ENCODE peak calls at places on chromosomes 11 and 22, in six cellular contexts. I is CD8-positive, alpha-beta memory T cell; W is psoas muscle; P is kidney; V is A549; B is uterus. Q is an unnamed sample. For H3K4me1, the result is how much of the 10 kb centered on the place peaks cover.

GRCh38 chr11:43870981-43871550 is 9.6 kb upstream of the ALKBH3 start:
- DNase-seq in B (no peak), V (no peak), P (no peak), I (no peak), W (no peak), Q (no peak)

GRCh38 chr11:65078151-65078550 is 5.7 kb downstream of the CDCA5 start:
- DNase-seq in B (no peak), W (peak), P (no peak), I (peak), V (peak), Q (peak)

GRCh38 chr11:32434387-32435151 is 770 bp downstream of the WT1 start:
- DNase-seq in I (no peak), B (peak), W (no peak), P (no peak), V (peak), Q (no peak)

GRCh38 chr22:48096846-48097665 is 1334.6 kb downstream of the TBC1D22A start:
- DNase-seq in W (no peak), V (no peak), B (peak), P (no peak), I (no peak), Q (no peak)

GRCh38 chr11:92670293-92670890 is 299.1 kb upstream of the MTNR1B start:
- DNase-seq in V (no peak), I (no peak), P (no peak), W (no peak), B (no peak), Q (no peak)

GRCh38 chr22:29269731-29270474 is 1.8 kb downstream of the EWSR1 start:
- DNase-seq in B (no peak), P (no peak), W (no peak), V (no peak), I (no peak), Q (no peak)

GRCh38 chr22:36486619-36487384 is 5.4 kb upstream of the TXN2 start:
- DNase-seq in V (peak), B (no peak), P (no peak), W (no peak), I (peak), Q (peak)

GRCh38 chr11:67032830-67033555 is 10.1 kb downstream of the SYT12 start:
- DNase-seq in P (peak), V (peak), B (peak), I (no peak), W (peak), Q (no peak)

GRCh38 chr11:106228996-106229395 is 151.5 kb downstream of the AASDHPPT start:
- DNase-seq in B (no peak), I (no peak), P (no peak), V (no peak), W (no peak), Q (no peak)

GRCh38 chr11:116613201-116613910 is 159.4 kb downstream of the BUD13 start:
- DNase-seq in W (no peak), P (no peak), I (no peak), V (no peak), B (no peak), Q (no peak)

GRCh38 chr22:36160499-36160942 is at the start of gene APOL3:
- DNase-seq in V (no peak), P (peak), W (peak), I (peak), B (peak), Q (peak)

GRCh38 chr11:112128483-112129121 is 35.3 kb downstream of the IL18 start:
- DNase-seq in B (peak), W (peak), V (peak), P (peak), I (no peak), Q (peak)

GRCh38 chr11:76885390-76886097 is 24.8 kb downstream of the ACER3 start:
- DNase-seq in W (peak), I (no peak), V (peak), B (no peak), P (peak), Q (no peak)

GRCh38 chr11:80595011-80595410 is 1154.2 kb upstream of the TENM4 start:
- DNase-seq in P (no peak), W (no peak), V (no peak), I (no peak), B (no peak), Q (no peak)

GRCh38 chr11:57224537-57224936 is 12.5 kb downstream of the APLNR start:
- DNase-seq in P (no peak), W (no peak), I (no peak), B (no peak), V (peak), Q (no peak)

GRCh38 chr11:11608783-11609232 is 13.0 kb downstream of the GALNT18 start:
- DNase-seq in B (no peak), W (no peak), P (no peak), V (peak), I (no peak), Q (no peak)

GRCh38 chr11:849951-850776 is 7.5 kb downstream of the TSPAN4 start:
- DNase-seq in W (no peak), I (no peak), V (no peak), P (no peak), B (no peak), Q (no peak)

GRCh38 chr11:848988-849824 is 6.6 kb downstream of the TSPAN4 start:
- DNase-seq in V (no peak), P (no peak), B (peak), W (no peak), I (peak), Q (no peak)

GRCh38 chr11:852762-853161 is 10.1 kb downstream of the TSPAN4 start:
- DNase-seq in W (no peak), B (no peak), I (no peak), P (no peak), V (no peak), Q (no peak)

GRCh38 chr11:848380-848931 is 5.8 kb downstream of the TSPAN4 start:
- DNase-seq in B (no peak), I (peak), P (no peak), V (no peak), W (no peak), Q (peak)

GRCh38 chr11:850777-851762 is 8.4 kb downstream of the TSPAN4 start:
- DNase-seq in V (no peak), W (no peak), B (no peak), P (no peak), I (no peak), Q (no peak)
- H3K4me1 ChIP-seq in V (half or more), W (under half), B (under half), P (under half), I (under half), Q (under half)

DNA sequence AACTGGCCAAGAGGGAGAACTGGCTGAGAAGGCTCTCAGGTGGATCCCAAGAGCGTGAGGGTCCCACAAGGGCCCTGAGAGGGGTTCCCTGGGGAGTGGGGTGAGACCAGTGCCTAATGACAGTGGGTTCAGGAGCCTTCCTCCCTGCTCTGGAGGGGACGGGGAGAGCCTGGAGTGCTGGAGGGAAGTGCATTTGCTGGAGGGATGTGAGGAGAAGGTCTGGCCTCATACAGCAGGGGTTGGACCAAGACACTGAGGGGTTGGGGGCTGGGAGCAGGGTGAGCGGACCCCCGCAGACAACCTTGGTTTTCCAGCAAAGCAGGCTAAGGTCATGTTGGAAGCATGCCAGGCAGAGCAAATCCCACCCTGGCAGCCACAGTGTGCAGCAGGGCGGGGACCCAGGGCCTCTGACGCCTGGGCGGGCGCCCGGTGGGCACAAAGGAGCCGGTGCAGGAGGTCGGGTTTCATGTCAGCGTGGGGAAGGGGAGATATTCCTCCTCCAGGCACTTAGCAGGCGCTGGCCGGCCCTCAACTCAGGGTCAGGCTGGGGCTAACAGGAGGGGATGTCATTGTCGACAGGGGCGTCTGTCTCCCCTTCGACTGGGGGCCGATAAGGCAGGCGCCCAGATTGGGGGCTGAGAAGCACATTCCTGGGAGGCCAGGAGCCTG is 3.1 kb upstream of the DERL3 start:
- DNase-seq in P (peak), I (no peak), B (no peak), W (no peak), V (no peak), Q (no peak)
- H3K27ac ChIP-seq in P (no peak), I (no peak), B (no peak), W (peak), V (no peak), Q (no peak)

GRCh38 chr11:71451596-71452353 is 1.2 kb upstream of the NADSYN1 start:
- DNase-seq in W (no peak), B (no peak), P (peak), I (no peak), V (no peak), Q (peak)

GRCh38 chr11:71448257-71449161 is at the start of gene DHCR7:
- DNase-seq in W (peak), B (peak), I (peak), P (peak), V (peak), Q (peak)

GRCh38 chr11:71449596-71449995 is 1.4 kb upstream of the DHCR7 start:
- DNase-seq in B (no peak), P (peak), W (no peak), V (no peak), I (no peak), Q (peak)

GRCh38 chr11:71452354-71453020 is 516 bp upstream of the NADSYN1 start:
- DNase-seq in W (no peak), I (peak), V (no peak), B (peak), P (peak), Q (peak)

DNA sequence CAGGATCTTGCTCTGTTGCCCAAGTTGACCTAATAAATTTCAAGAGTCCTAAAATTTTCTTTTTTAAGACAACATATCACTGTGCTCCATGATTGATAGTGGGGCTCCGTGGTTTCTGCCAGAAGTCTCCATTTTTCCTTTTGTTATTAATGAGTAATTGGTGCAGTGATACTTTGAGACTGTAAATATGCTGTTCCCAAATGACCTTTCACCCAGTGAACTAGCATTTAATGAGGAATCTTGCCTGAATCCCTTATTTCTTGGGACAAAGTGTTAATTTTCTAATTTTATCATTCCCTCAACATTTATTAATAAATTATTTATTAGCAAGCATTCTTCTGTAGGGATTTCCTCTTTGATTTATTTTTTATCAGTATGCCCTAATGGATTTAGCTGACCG is 2.3 kb upstream of the DHCR7 start:
- DNase-seq in P (no peak), W (no peak), B (no peak), I (no peak), V (no peak), Q (no peak)
- H3K4me1 ChIP-seq in P (under half), W (under half), B (under half), I (under half), V (under half), Q (half or more)

DNA sequence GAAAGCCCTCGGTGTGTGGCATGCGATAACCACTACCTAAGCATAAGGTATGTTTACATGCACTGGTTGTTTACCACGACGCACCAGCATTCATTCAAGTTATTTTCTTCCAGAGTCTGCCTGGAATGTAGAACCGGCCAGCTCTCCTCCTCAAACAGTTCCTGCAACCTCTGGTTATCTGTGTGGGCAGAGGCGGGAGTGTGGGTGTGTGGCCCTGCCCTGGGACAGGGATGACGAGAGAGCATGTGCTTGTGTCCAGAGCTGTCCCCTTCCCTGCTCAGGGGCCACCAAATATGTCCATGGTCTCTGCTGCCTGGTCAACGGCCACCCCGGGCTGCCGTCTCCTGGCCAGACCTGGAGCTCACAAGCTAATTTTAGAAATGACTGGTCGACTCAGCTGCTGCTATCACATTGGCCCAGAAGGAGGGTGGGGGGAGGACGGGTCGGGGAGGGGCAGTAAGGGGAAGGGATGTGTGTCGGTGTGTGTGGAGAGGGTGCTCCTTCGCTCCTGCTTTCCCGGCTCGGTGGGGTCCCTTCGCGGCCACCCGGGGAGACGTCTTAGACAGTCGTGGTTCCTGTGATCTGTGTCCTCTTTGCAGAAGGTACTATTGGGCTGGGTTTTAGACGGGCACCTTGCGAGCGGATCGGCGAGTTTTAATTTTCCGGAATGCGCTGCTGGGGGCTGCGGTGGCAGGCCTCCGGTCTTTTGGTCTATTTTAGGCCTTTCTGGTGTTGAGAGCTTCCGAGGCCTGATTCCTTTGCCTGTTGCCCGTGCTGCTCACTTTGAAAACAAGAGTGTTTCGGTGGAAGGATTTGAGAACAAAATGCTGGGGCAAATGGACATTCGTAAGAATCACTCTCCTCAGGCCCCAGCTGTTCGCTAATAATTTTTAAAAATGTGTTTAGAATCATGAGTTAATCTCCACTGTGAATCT is at the start of gene MYO18B:
- DNase-seq in V (no peak), I (no peak), B (no peak), P (no peak), W (peak), Q (no peak)
- H3K27ac ChIP-seq in V (no peak), I (peak), B (no peak), P (no peak), W (peak), Q (no peak)

GRCh38 chr22:45683680-45684079 is 12.0 kb downstream of the ATXN10 start:
- DNase-seq in I (no peak), P (no peak), B (no peak), W (no peak), V (no peak), Q (no peak)

GRCh38 chr22:45684169-45684568 is 12.5 kb downstream of the ATXN10 start:
- DNase-seq in W (no peak), B (no peak), I (no peak), P (no peak), V (no peak), Q (no peak)

GRCh38 chr22:45684752-45685359 is 13.2 kb downstream of the ATXN10 start:
- DNase-seq in B (no peak), W (no peak), I (no peak), V (no peak), P (no peak), Q (no peak)

GRCh38 chr22:45686842-45687241 is 15.2 kb downstream of the ATXN10 start:
- DNase-seq in V (no peak), W (no peak), I (no peak), P (no peak), B (no peak), Q (no peak)

GRCh38 chr22:45686004-45686403 is 14.4 kb downstream of the ATXN10 start:
- DNase-seq in P (no peak), W (no peak), V (no peak), I (no peak), B (no peak), Q (no peak)
- H3K4me1 ChIP-seq in P (under half), W (half or more), V (half or more), I (under half), B (under half), Q (half or more)

GRCh38 chr11:9700105-9700801 is 36.4 kb downstream of the SWAP70 start:
- DNase-seq in B (no peak), W (no peak), P (no peak), I (no peak), V (no peak), Q (peak)
- H3K27ac ChIP-seq in B (peak), W (peak), P (no peak), I (no peak), V (no peak), Q (no peak)

GRCh38 chr22:49606562-49606961 is 221.1 kb downstream of the BRD1 start:
- DNase-seq in W (no peak), B (no peak), V (no peak), P (no peak), I (no peak), Q (peak)

GRCh38 chr22:49607821-49608220 is 219.9 kb downstream of the BRD1 start:
- DNase-seq in I (no peak), P (no peak), W (no peak), B (no peak), V (no peak), Q (no peak)

GRCh38 chr22:49608228-49608627 is 219.4 kb downstream of the BRD1 start:
- DNase-seq in B (no peak), V (no peak), W (no peak), I (no peak), P (no peak), Q (no peak)

GRCh38 chr22:49609207-49609876 is 218.3 kb downstream of the BRD1 start:
- DNase-seq in P (peak), B (no peak), I (no peak), V (no peak), W (no peak), Q (peak)

DNA sequence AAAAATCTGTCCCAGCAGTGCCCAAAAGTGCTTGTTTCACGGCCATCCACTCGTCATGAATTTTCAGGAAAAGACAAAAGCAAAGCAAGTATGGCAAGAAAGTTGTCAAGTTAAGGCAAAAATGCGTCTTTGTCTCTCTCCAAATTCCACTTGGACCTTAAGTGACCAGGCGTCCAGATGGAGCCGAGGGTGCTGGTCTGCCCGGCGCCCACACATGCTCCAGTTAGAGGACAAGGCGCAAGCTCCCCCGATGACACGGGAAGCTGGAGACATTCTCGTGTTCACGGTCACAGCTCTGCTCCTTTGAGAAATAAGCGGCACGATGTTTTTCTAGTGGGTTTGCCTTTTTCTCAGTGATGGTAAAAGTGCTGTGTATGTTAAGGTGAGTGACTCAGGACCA is 219.0 kb downstream of the BRD1 start:
- DNase-seq in I (no peak), P (no peak), W (no peak), B (no peak), V (no peak), Q (no peak)
- H3K4me1 ChIP-seq in I (under half), P (under half), W (under half), B (under half), V (under half), Q (under half)

DNA sequence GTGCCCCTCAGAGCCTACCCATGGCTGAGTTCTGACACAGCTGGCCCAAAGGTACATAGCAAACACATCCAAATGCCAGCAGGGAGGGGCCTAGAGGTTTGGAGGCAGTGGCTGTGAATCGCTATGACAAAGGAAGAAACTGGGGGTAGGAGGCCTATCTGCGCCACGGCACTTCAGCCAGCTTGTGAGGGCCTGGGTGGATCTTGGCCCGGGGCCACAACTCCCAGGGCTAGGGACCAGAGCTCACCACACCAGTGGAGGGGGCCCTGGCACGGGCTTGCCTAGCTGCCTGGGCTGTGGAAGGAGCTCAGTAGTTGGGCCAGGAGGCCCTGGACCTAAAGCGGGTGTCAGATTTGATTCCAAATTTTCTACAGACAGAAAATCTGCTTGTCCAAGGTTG is 9.4 kb upstream of the NAP1L4 start:
- DNase-seq in P (no peak), I (no peak), V (no peak), B (no peak), W (no peak), Q (peak)
- H3K27ac ChIP-seq in P (peak), I (no peak), V (no peak), B (no peak), W (no peak), Q (peak)

GRCh38 chr11:120212259-120212888 is 1.5 kb downstream of the OAF start:
- DNase-seq in I (no peak), V (no peak), P (peak), B (no peak), W (no peak), Q (no peak)

GRCh38 chr11:120216426-120217102 is 5.7 kb downstream of the OAF start:
- DNase-seq in I (no peak), W (no peak), B (no peak), V (no peak), P (peak), Q (no peak)

GRCh38 chr11:120212926-120213325 is 2.1 kb downstream of the OAF start:
- DNase-seq in I (no peak), W (no peak), P (peak), V (no peak), B (no peak), Q (no peak)

GRCh38 chr11:120215634-120216033 is 4.8 kb downstream of the OAF start:
- DNase-seq in B (peak), P (peak), V (no peak), W (peak), I (no peak), Q (no peak)

DNA sequence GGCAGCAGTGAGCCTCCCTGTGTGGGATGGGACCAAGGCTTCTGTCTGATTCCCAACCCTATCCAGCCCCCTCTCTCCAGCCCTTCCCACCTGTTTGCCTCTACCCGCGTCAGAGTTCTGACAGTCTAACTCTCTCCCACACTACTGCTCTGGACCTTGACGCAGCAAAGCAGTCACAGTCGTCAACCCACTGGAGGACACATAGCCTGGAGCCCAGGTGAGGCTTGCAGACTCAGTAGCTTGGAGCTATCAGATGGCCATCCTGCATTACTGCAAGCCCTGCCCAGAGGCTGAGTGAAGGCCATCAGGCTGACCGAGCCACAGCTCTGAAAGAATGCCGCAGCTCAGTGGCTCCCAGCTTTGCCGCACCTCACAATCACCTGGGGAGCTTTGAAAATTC is 3.7 kb downstream of the OAF start:
- DNase-seq in P (peak), B (no peak), I (no peak), V (no peak), W (no peak), Q (no peak)
- H3K4me1 ChIP-seq in P (under half), B (under half), I (under half), V (under half), W (under half), Q (half or more)